ENCODE peak calls at places on chromosome 20, in nine cellular contexts. One of them, this sample, is unnamed.
A peak's percentile ranks its signal among the peaks of the same experiment; 100 is the strongest.

GRCh38 chr20:47256665-47257236 is 99.7 kb downstream of the ZMYND8 start:
- DNase-seq in breast epithelium: no peak
- DNase-seq in GM12865: no peak
- DNase-seq in fibroblast of the aortic adventitia: peak; percentile 43
- DNase-seq in CD14-positive monocyte: no peak
- DNase-seq in endodermal cell: no peak
- DNase-seq in tibial artery: no peak
- DNase-seq in RWPE1: no peak
- DNase-seq in BE2C: no peak
- DNase-seq in this sample: no peak

GRCh38 chr20:58048096-58048702 is 180.3 kb downstream of the ANKRD60 start:
- DNase-seq in breast epithelium: peak; percentile 34
- DNase-seq in GM12865: peak; percentile 9
- DNase-seq in fibroblast of the aortic adventitia: peak; percentile 44
- DNase-seq in CD14-positive monocyte: no peak
- DNase-seq in endodermal cell: peak; percentile 86
- DNase-seq in tibial artery: no peak
- DNase-seq in RWPE1: peak; percentile 71
- DNase-seq in BE2C: peak; percentile 68
- DNase-seq in this sample: no peak

GRCh38 chr20:58149412-58150091 is 78.9 kb downstream of the ANKRD60 start:
- DNase-seq in breast epithelium: no peak
- DNase-seq in GM12865: no peak
- DNase-seq in fibroblast of the aortic adventitia: no peak
- DNase-seq in CD14-positive monocyte: no peak
- DNase-seq in endodermal cell: no peak
- DNase-seq in tibial artery: peak; percentile 54
- DNase-seq in RWPE1: peak; percentile 62
- DNase-seq in BE2C: peak; percentile 39
- DNase-seq in this sample: no peak

GRCh38 chr20:45406260-45407066 is 1.6 kb upstream of the DBNDD2 start:
- DNase-seq in breast epithelium: no peak
- DNase-seq in GM12865: no peak
- DNase-seq in fibroblast of the aortic adventitia: peak; percentile 31
- DNase-seq in CD14-positive monocyte: no peak
- DNase-seq in endodermal cell: peak; percentile 88
- DNase-seq in tibial artery: peak; percentile 94
- DNase-seq in RWPE1: peak; percentile 77
- DNase-seq in BE2C: peak; percentile 67
- DNase-seq in this sample: peak; percentile 64

GRCh38 chr20:57714409-57715267 is 4.8 kb upstream of the PMEPA1 start:
- DNase-seq in breast epithelium: no peak
- DNase-seq in GM12865: no peak
- DNase-seq in fibroblast of the aortic adventitia: peak; percentile 61
- DNase-seq in CD14-positive monocyte: no peak
- DNase-seq in endodermal cell: no peak
- DNase-seq in tibial artery: peak; percentile 91
- DNase-seq in RWPE1: peak; percentile 92
- DNase-seq in BE2C: no peak
- DNase-seq in this sample: no peak

GRCh38 chr20:31843881-31844280 is 1.5 kb downstream of the FOXS1 start:
- DNase-seq in breast epithelium: no peak
- DNase-seq in GM12865: no peak
- DNase-seq in fibroblast of the aortic adventitia: no peak
- DNase-seq in CD14-positive monocyte: no peak
- DNase-seq in endodermal cell: no peak
- DNase-seq in tibial artery: no peak
- DNase-seq in RWPE1: no peak
- DNase-seq in BE2C: no peak
- DNase-seq in this sample: no peak

GRCh38 chr20:7291946-7292345 is 524.5 kb downstream of the BMP2 start:
- DNase-seq in breast epithelium: no peak
- DNase-seq in GM12865: no peak
- DNase-seq in fibroblast of the aortic adventitia: no peak
- DNase-seq in CD14-positive monocyte: no peak
- DNase-seq in endodermal cell: no peak
- DNase-seq in tibial artery: no peak
- DNase-seq in RWPE1: no peak
- DNase-seq in BE2C: no peak
- DNase-seq in this sample: no peak

GRCh38 chr20:44701116-44701865 is 13.9 kb upstream of the CCN5 start:
- DNase-seq in breast epithelium: no peak
- DNase-seq in GM12865: no peak
- DNase-seq in fibroblast of the aortic adventitia: no peak
- DNase-seq in CD14-positive monocyte: no peak
- DNase-seq in endodermal cell: peak; percentile 79
- DNase-seq in tibial artery: peak; percentile 65
- DNase-seq in RWPE1: no peak
- DNase-seq in BE2C: no peak
- DNase-seq in this sample: no peak

GRCh38 chr20:44018684-44019637 is 104.3 kb downstream of the TOX2 start:
- DNase-seq in breast epithelium: no peak
- DNase-seq in GM12865: no peak
- DNase-seq in fibroblast of the aortic adventitia: no peak
- DNase-seq in CD14-positive monocyte: no peak
- DNase-seq in endodermal cell: peak; percentile 17
- DNase-seq in tibial artery: no peak
- DNase-seq in RWPE1: no peak
- DNase-seq in BE2C: peak; percentile 26
- DNase-seq in this sample: no peak

GRCh38 chr20:47319517-47320252 is 36.8 kb downstream of the ZMYND8 start:
- DNase-seq in breast epithelium: peak; percentile 96
- DNase-seq in GM12865: no peak
- DNase-seq in fibroblast of the aortic adventitia: peak; percentile 86
- DNase-seq in CD14-positive monocyte: no peak
- DNase-seq in endodermal cell: peak; percentile 93
- DNase-seq in tibial artery: no peak
- DNase-seq in RWPE1: peak; percentile 89
- DNase-seq in BE2C: no peak
- DNase-seq in this sample: no peak

GRCh38 chr20:57701090-57701489 is 8.7 kb downstream of the PMEPA1 start:
- DNase-seq in breast epithelium: no peak
- DNase-seq in GM12865: no peak
- DNase-seq in fibroblast of the aortic adventitia: no peak
- DNase-seq in CD14-positive monocyte: no peak
- DNase-seq in endodermal cell: no peak
- DNase-seq in tibial artery: no peak
- DNase-seq in RWPE1: no peak
- DNase-seq in BE2C: no peak
- DNase-seq in this sample: no peak

GRCh38 chr20:44211177-44212039 is 837 bp upstream of the OSER1 start:
- DNase-seq in breast epithelium: no peak
- DNase-seq in GM12865: no peak
- DNase-seq in fibroblast of the aortic adventitia: peak; percentile 87
- DNase-seq in CD14-positive monocyte: no peak
- DNase-seq in endodermal cell: no peak
- DNase-seq in tibial artery: peak; percentile 75
- DNase-seq in RWPE1: no peak
- DNase-seq in BE2C: no peak
- DNase-seq in this sample: no peak

GRCh38 chr20:49484180-49485140 is 2.0 kb upstream of the KCNB1 start:
- DNase-seq in breast epithelium: peak; percentile 60
- DNase-seq in GM12865: peak; percentile 66
- DNase-seq in fibroblast of the aortic adventitia: peak; percentile 76
- DNase-seq in CD14-positive monocyte: no peak
- DNase-seq in endodermal cell: peak; percentile 95
- DNase-seq in tibial artery: peak; percentile 87
- DNase-seq in RWPE1: peak; percentile 92
- DNase-seq in BE2C: peak; percentile 96
- DNase-seq in this sample: peak; percentile 85

GRCh38 chr20:53943522-53944291 is 126.7 kb downstream of the BCAS1 start:
- DNase-seq in breast epithelium: no peak
- DNase-seq in GM12865: peak; percentile 57
- DNase-seq in fibroblast of the aortic adventitia: peak; percentile 70
- DNase-seq in CD14-positive monocyte: no peak
- DNase-seq in endodermal cell: no peak
- DNase-seq in tibial artery: no peak
- DNase-seq in RWPE1: peak; percentile 60
- DNase-seq in BE2C: peak; percentile 42
- DNase-seq in this sample: peak; percentile 44

GRCh38 chr20:17612287-17612974 is 42.6 kb downstream of the DSTN start:
- DNase-seq in breast epithelium: peak; percentile 41
- DNase-seq in GM12865: no peak
- DNase-seq in fibroblast of the aortic adventitia: peak; percentile 57
- DNase-seq in CD14-positive monocyte: no peak
- DNase-seq in endodermal cell: peak; percentile 62
- DNase-seq in tibial artery: peak; percentile 93
- DNase-seq in RWPE1: no peak
- DNase-seq in BE2C: no peak
- DNase-seq in this sample: peak; percentile 20

GRCh38 chr20:50144362-50144761 is 9.2 kb downstream of the PEDS1 start:
- DNase-seq in breast epithelium: no peak
- DNase-seq in GM12865: no peak
- DNase-seq in fibroblast of the aortic adventitia: peak; percentile 99
- DNase-seq in CD14-positive monocyte: peak; percentile 89
- DNase-seq in endodermal cell: no peak
- DNase-seq in tibial artery: peak; percentile 90
- DNase-seq in RWPE1: peak; percentile 90
- DNase-seq in BE2C: no peak
- DNase-seq in this sample: no peak

DNA sequence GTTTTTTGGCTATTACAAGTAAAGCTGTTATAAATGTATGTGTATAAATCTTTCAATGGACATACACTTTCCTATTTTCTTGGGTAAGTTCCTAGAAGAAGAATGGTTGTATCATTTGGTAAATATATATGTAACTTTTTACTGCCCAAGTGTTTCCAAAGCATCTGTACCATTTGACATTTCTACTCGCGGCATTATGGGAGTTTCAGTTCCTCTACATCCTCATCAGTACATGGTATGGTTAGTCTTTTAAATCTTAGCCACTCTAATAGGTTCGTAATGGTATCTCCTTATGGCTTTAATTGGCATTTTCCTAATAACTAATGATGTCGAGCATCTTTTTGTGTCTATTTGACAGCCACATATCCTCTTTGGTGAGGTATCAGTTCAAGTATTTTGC is 12.9 kb downstream of the SNPH start:
- DNase-seq in breast epithelium: no peak
- DNase-seq in GM12865: no peak
- DNase-seq in fibroblast of the aortic adventitia: no peak
- DNase-seq in CD14-positive monocyte: no peak
- DNase-seq in endodermal cell: no peak
- DNase-seq in tibial artery: no peak
- DNase-seq in RWPE1: no peak
- DNase-seq in BE2C: no peak
- DNase-seq in this sample: no peak
- TF ChIP-seq CTCF in breast epithelium: no peak
- TF ChIP-seq CTCF in GM12865: no peak
- TF ChIP-seq CTCF in fibroblast of the aortic adventitia: no peak
- TF ChIP-seq CTCF in CD14-positive monocyte: no peak
- TF ChIP-seq CTCF in endodermal cell: no peak
- TF ChIP-seq CTCF in tibial artery: no peak
- TF ChIP-seq CTCF in RWPE1: no peak
- TF ChIP-seq CTCF in BE2C: no peak
- TF ChIP-seq CTCF in this sample: no peak

GRCh38 chr20:2399390-2399789 is 18.7 kb downstream of the TGM6 start:
- DNase-seq in breast epithelium: no peak
- DNase-seq in GM12865: no peak
- DNase-seq in fibroblast of the aortic adventitia: no peak
- DNase-seq in CD14-positive monocyte: no peak
- DNase-seq in endodermal cell: no peak
- DNase-seq in tibial artery: no peak
- DNase-seq in RWPE1: no peak
- DNase-seq in BE2C: no peak
- DNase-seq in this sample: no peak
- TF ChIP-seq CTCF in breast epithelium: no peak
- TF ChIP-seq CTCF in GM12865: no peak
- TF ChIP-seq CTCF in fibroblast of the aortic adventitia: no peak
- TF ChIP-seq CTCF in CD14-positive monocyte: no peak
- TF ChIP-seq CTCF in endodermal cell: no peak
- TF ChIP-seq CTCF in tibial artery: no peak
- TF ChIP-seq CTCF in RWPE1: no peak
- TF ChIP-seq CTCF in BE2C: no peak
- TF ChIP-seq CTCF in this sample: no peak

DNA sequence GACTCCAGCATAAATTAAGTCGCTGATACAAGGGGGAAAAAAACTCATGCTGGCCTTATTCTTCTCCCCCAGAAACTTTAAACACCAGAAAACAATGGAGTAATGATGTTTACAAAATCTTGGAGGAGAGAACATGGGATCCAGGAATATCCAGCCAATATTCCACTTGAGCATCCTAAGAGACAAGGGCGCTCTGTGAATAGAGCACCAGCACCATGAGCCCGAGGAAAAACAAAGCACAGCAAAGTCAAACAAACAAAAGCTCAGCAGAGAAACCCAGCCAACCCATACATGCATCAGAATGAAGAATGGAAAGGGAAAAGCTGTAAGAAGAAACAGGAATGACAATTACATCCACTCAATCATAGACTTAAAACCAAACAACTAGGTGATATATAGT is 4.6 kb upstream of the NAA20 start:
- DNase-seq in breast epithelium: no peak
- DNase-seq in GM12865: no peak
- DNase-seq in fibroblast of the aortic adventitia: no peak
- DNase-seq in CD14-positive monocyte: no peak
- DNase-seq in endodermal cell: no peak
- DNase-seq in tibial artery: no peak
- DNase-seq in RWPE1: no peak
- DNase-seq in BE2C: no peak
- DNase-seq in this sample: no peak
- TF ChIP-seq CTCF in breast epithelium: no peak
- TF ChIP-seq CTCF in GM12865: no peak
- TF ChIP-seq CTCF in fibroblast of the aortic adventitia: no peak
- TF ChIP-seq CTCF in CD14-positive monocyte: no peak
- TF ChIP-seq CTCF in endodermal cell: no peak
- TF ChIP-seq CTCF in tibial artery: no peak
- TF ChIP-seq CTCF in RWPE1: no peak
- TF ChIP-seq CTCF in BE2C: no peak
- TF ChIP-seq CTCF in this sample: no peak

DNA sequence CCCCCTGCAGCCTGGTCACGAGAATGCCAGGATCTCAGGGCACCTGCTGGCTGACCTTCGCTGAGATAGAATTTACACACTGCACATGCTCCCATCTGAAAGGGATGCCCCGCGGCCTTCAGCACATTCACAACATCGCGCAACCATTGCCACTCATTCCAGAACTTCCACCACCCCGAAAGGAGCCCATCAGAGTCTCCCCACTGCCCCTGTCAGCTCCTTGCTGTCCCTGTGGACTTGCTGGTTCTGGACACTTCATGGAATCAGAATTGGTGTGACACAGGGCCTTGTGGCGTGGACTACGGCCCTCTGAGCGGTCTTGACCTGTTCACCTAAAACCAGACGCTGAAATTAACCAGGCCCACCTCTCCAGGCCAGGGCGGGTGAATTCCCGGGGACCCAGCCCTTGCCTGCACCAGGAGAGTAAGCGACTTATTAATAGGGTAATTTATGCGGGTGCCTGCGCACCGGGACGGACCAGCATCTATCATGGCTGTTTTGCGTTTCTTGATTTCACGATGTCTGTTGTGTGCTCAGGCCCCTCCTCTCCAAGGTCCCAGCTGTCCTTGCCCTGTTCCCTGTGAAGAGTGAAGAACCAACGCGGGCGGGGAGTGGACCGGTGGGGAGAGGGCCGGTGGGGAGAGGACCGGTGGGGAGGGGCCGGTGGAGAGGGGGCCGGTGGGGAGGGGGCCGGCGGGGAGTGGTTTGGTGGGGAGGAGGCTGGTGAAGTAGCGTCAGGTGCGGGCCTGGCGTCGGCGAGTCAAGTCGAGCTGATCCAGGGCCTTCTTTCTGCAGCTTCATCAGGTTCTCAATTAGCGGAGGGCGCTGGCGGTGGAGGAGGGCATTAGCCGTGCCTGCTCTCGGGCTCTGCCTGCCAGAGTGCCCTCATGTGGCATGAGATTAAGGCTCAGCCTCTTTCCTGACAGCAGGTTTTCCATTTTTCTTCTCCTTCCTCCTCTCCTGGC is 20.9 kb upstream of the BHLHE23 start:
- DNase-seq in breast epithelium: no peak
- DNase-seq in GM12865: peak; percentile 61
- DNase-seq in fibroblast of the aortic adventitia: no peak
- DNase-seq in CD14-positive monocyte: peak; percentile 32
- DNase-seq in endodermal cell: no peak
- DNase-seq in tibial artery: no peak
- DNase-seq in RWPE1: peak; percentile 62
- DNase-seq in BE2C: peak; percentile 35
- DNase-seq in this sample: no peak
- TF ChIP-seq CTCF in breast epithelium: no peak
- TF ChIP-seq CTCF in GM12865: no peak
- TF ChIP-seq CTCF in fibroblast of the aortic adventitia: no peak
- TF ChIP-seq CTCF in CD14-positive monocyte: no peak
- TF ChIP-seq CTCF in endodermal cell: no peak
- TF ChIP-seq CTCF in tibial artery: no peak
- TF ChIP-seq CTCF in RWPE1: no peak
- TF ChIP-seq CTCF in BE2C: peak; percentile 2
- TF ChIP-seq CTCF in this sample: no peak

This sample was measured in GM13976.